ENCODE peak calls at places on chromosomes 7 and 10, in ten cellular contexts. J is A549, E is GM13976, R is AG04449, Z is brain microvascular endothelial cell, M is Calu3, G is heart left ventricle, B is GM20000, F is RWPE1, V is astrocyte of the spinal cord. N is an unnamed sample.

GRCh38 chr7:44052771-44053365 is 8.4 kb downstream of the DBNL start:
- DNase-seq in J (no peak), E (no peak), R (no peak), Z (no peak), M (no peak), G (no peak), B (no peak), F (no peak), V (no peak), N (no peak)

GRCh38 chr10:42952931-42953683 is 123.8 kb upstream of the RET start:
- DNase-seq in J (no peak), E (no peak), R (no peak), Z (no peak), M (no peak), G (peak), B (no peak), F (no peak), V (no peak), N (no peak)

GRCh38 chr7:134438946-134439345 is 20.0 kb downstream of the AKR1B1 start:
- DNase-seq in J (no peak), E (no peak), R (no peak), Z (no peak), M (no peak), G (no peak), B (no peak), F (no peak), V (peak), N (no peak)

GRCh38 chr10:21368728-21369425 is 156.6 kb downstream of the SKIDA1 start:
- DNase-seq in J (no peak), E (no peak), R (no peak), Z (peak), M (no peak), G (no peak), B (no peak), F (peak), V (no peak), N (no peak)

GRCh38 chr10:112950714-112951348 is 784 bp downstream of the TCF7L2 start:
- DNase-seq in J (peak), E (peak), R (no peak), Z (no peak), M (peak), G (no peak), B (peak), F (no peak), V (peak), N (peak)

GRCh38 chr7:99579956-99580777 is 17.9 kb upstream of the TMEM225B start:
- DNase-seq in J (no peak), E (peak), R (no peak), Z (no peak), M (peak), G (peak), B (peak), F (no peak), V (peak), N (no peak)

GRCh38 chr7:155862088-155862487 is 49.8 kb upstream of the SHH start:
- DNase-seq in J (peak), E (no peak), R (no peak), Z (no peak), M (no peak), G (no peak), B (no peak), F (peak), V (no peak), N (no peak)

GRCh38 chr7:43569424-43569823 is 13.5 kb upstream of the STK17A start:
- DNase-seq in J (no peak), E (peak), R (no peak), Z (peak), M (no peak), G (no peak), B (peak), F (no peak), V (peak), N (peak)

GRCh38 chr7:95527033-95527775 is 41.5 kb downstream of the ASB4 start:
- DNase-seq in J (peak), E (peak), R (no peak), Z (peak), M (peak), G (no peak), B (peak), F (peak), V (peak), N (peak)

GRCh38 chr10:31619410-31620095 is 300.5 kb downstream of the ZEB1 start:
- DNase-seq in J (no peak), E (no peak), R (no peak), Z (no peak), M (no peak), G (no peak), B (no peak), F (no peak), V (no peak), N (no peak)

GRCh38 chr10:31618541-31619291 is 299.7 kb downstream of the ZEB1 start:
- DNase-seq in J (no peak), E (no peak), R (no peak), Z (no peak), M (no peak), G (peak), B (no peak), F (no peak), V (peak), N (no peak)

GRCh38 chr10:31622993-31623392 is 304.0 kb downstream of the ZEB1 start:
- DNase-seq in J (no peak), E (no peak), R (no peak), Z (no peak), M (no peak), G (no peak), B (no peak), F (no peak), V (peak), N (no peak)

GRCh38 chr10:31621733-31622132 is 302.7 kb downstream of the ZEB1 start:
- DNase-seq in J (no peak), E (no peak), R (no peak), Z (no peak), M (no peak), G (no peak), B (no peak), F (no peak), V (no peak), N (no peak)

GRCh38 chr10:31620236-31621151 is 301.5 kb downstream of the ZEB1 start:
- DNase-seq in J (peak), E (no peak), R (no peak), Z (peak), M (no peak), G (peak), B (no peak), F (no peak), V (peak), N (no peak)
- TF ChIP-seq CTCF in J (peak), E (no peak), R (no peak), Z (peak), M (no peak), G (peak), B (no peak), F (no peak), V (peak), N (no peak)

GRCh38 chr10:75410135-75410787 is 8.7 kb upstream of the ZNF503 start:
- DNase-seq in J (no peak), E (no peak), R (no peak), Z (no peak), M (no peak), G (no peak), B (no peak), F (no peak), V (no peak), N (no peak)

GRCh38 chr10:75407296-75407715 is 5.7 kb upstream of the ZNF503 start:
- DNase-seq in J (no peak), E (no peak), R (no peak), Z (no peak), M (no peak), G (no peak), B (peak), F (no peak), V (peak), N (no peak)

GRCh38 chr10:75407716-75408511 is 6.3 kb upstream of the ZNF503 start:
- DNase-seq in J (no peak), E (no peak), R (no peak), Z (no peak), M (no peak), G (peak), B (peak), F (no peak), V (peak), N (no peak)

GRCh38 chr10:75408512-75408881 is 6.9 kb upstream of the ZNF503 start:
- DNase-seq in J (no peak), E (no peak), R (no peak), Z (no peak), M (no peak), G (no peak), B (peak), F (no peak), V (no peak), N (no peak)

DNA sequence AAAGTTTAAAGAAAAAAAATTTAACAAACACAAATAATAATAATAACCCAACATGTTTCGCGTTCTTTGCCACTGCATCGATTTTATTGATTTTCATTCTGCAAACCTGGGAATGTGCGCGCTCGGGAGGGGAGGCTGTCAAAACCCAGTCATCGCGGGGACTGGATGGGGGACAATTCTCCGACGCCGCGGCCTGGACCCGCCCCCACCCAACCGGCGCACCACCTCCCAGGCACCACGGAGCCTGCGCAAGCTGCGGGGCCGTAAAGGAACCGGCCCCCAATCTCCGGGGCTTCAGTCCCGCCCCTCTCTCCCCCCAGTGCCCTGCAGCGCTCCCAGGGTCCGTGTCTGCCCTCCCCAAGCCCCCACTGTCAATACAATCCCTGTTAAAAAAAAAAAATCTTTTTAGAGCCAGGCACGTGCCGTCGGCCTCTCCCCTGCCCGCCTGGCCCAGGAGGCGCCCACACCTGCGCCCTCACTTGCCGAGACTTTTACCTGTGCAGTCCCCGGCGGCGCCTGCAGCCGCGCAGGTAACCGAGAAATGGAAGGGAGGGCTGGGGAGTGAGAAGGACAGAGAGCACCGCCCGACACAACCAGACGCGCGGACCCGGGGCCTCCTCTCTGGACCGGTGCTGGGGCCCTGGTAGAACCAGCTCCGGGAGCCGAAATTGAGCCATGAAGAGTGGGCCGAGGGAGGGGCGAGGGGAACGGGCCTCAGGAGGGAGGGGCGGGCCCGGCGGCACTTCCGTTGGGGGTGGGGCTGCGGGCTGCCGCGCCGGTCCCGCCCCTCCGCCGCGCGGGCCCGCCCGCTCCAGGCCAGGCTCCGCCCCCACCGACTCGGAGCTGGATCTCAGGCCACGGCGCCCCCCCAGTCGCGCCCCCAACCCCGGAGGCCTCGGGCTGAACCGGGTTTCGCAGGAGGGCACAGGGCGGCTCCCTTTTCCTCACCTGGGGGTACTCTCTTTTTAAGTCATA is 7.6 kb upstream of the ZNF503 start:
- DNase-seq in J (peak), E (peak), R (no peak), Z (no peak), M (peak), G (peak), B (peak), F (peak), V (peak), N (peak)
- TF ChIP-seq CTCF in J (peak), E (no peak), R (no peak), Z (no peak), M (no peak), G (no peak), B (no peak), F (no peak), V (no peak), N (no peak)

DNA sequence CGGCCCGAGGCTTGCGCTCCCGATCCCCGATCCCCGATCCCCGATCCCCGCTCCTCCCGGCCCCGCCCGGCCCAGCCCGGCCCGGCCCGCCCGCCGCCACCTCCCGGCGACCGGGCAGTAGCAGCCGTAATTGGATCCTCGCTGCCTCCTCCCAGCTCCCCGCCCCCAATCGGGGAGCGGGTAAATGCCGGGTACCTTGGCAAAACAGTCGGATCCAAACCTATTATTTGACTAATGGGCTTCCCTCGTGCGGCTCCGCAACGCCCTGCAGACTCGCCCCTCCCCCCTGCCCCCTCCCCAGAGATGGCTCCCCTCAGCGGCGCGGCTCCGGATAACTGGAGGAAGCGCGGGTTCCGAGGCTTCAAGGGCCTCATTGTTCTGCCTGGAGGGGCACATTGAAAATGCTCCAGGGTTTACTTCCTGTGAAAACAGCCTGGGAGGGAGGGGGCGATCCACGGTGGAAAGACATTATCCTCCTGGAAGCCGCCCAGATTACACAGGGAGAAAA is 94.8 kb upstream of the ZMIZ1 start:
- DNase-seq in J (peak), E (no peak), R (no peak), Z (peak), M (no peak), G (peak), B (no peak), F (peak), V (peak), N (no peak)
- TF ChIP-seq CTCF in J (no peak), E (no peak), R (no peak), Z (no peak), M (no peak), G (no peak), B (no peak), F (no peak), V (no peak), N (no peak)

DNA sequence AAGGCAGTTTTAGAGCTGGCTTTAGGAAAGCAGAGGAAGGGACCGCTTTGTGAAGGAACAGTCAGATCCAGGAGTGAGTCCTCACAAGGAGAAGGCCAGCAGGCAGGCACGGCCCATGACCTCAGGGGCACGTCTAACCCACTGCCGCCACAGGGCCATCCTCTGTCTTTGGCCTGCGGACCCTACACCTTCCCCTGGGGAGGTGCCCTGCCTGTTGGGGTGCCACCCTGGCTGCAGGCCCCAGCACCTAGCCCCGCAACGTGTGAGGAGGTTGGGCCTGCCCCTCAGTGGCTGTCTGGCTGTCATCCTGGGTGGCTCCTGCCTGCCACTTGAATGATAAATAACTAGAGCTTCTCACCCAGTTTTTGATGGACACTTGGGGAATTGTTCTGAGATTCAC is 31.0 kb upstream of the TRIM8 start:
- DNase-seq in J (no peak), E (no peak), R (no peak), Z (no peak), M (no peak), G (no peak), B (no peak), F (no peak), V (no peak), N (no peak)
- TF ChIP-seq CTCF in J (no peak), E (no peak), R (no peak), Z (no peak), M (no peak), G (no peak), B (no peak), F (no peak), V (no peak), N (no peak)

GRCh38 chr10:126972622-126973414 is 67.6 kb downstream of the DOCK1 start:
- DNase-seq in J (peak), E (no peak), R (peak), Z (peak), M (peak), G (no peak), B (no peak), F (peak), V (peak), N (no peak)

GRCh38 chr10:126975221-126975620 is 70.0 kb downstream of the DOCK1 start:
- DNase-seq in J (no peak), E (no peak), R (no peak), Z (no peak), M (no peak), G (no peak), B (no peak), F (no peak), V (no peak), N (no peak)

GRCh38 chr10:126966938-126967337 is 61.7 kb downstream of the DOCK1 start:
- DNase-seq in J (no peak), E (no peak), R (no peak), Z (no peak), M (no peak), G (no peak), B (no peak), F (no peak), V (no peak), N (no peak)

GRCh38 chr10:126964190-126964589 is 59.0 kb downstream of the DOCK1 start:
- DNase-seq in J (no peak), E (no peak), R (no peak), Z (no peak), M (no peak), G (no peak), B (no peak), F (no peak), V (no peak), N (no peak)

DNA sequence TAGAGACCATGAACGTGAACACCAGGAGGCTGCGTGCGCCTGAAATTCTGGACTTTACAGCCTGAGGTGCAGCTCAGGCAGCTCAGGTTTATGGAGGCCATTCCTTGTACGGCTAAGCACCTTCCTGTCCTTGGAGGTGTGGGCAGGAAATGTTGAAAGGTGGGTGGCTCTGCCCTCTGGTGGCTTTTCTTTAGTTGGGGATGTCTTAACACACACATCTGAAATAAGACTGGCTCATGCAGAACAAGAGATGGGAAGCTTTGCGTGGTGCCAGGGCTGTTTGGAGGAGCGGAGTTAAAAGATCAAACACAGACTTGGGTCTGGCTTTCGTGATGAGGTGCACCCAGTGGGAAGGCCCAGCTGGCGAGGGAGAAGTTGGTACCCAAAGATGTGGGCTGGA is 64.1 kb downstream of the DOCK1 start:
- DNase-seq in J (peak), E (no peak), R (no peak), Z (peak), M (peak), G (no peak), B (no peak), F (peak), V (no peak), N (no peak)
- TF ChIP-seq CTCF in J (peak), E (no peak), R (no peak), Z (no peak), M (no peak), G (no peak), B (no peak), F (no peak), V (peak), N (no peak)

GRCh38 chr7:10721289-10721688 is 252.4 kb upstream of the PHF14 start:
- DNase-seq in J (no peak), E (no peak), R (no peak), Z (no peak), M (no peak), G (no peak), B (no peak), F (no peak), V (no peak), N (no peak)

GRCh38 chr7:10724449-10724848 is 249.2 kb upstream of the PHF14 start:
- DNase-seq in J (no peak), E (no peak), R (no peak), Z (no peak), M (no peak), G (no peak), B (no peak), F (no peak), V (no peak), N (no peak)

GRCh38 chr7:10718768-10719167 is 254.9 kb upstream of the PHF14 start:
- DNase-seq in J (no peak), E (no peak), R (no peak), Z (no peak), M (no peak), G (no peak), B (no peak), F (no peak), V (no peak), N (no peak)

GRCh38 chr7:10723832-10724231 is 249.8 kb upstream of the PHF14 start:
- DNase-seq in J (no peak), E (no peak), R (no peak), Z (no peak), M (no peak), G (no peak), B (no peak), F (no peak), V (no peak), N (no peak)

GRCh38 chr7:10720042-10720441 is 253.6 kb upstream of the PHF14 start:
- DNase-seq in J (peak), E (no peak), R (no peak), Z (no peak), M (no peak), G (no peak), B (no peak), F (no peak), V (no peak), N (no peak)
- TF ChIP-seq CTCF in J (no peak), E (no peak), R (no peak), Z (no peak), M (no peak), G (no peak), B (no peak), F (no peak), V (no peak), N (no peak)

N was measured in GM10248.